ENCODE peak calls at places on chromosomes 3 and 15, in eight cellular contexts. One of them, this sample, is unnamed.

GRCh38 chr3:8520816-8521415 is 19.3 kb downstream of the LMCD1 start:
- DNase-seq in HS-27A: no peak
- DNase-seq in NCI-H524: no peak
- DNase-seq in mucosa of descending colon: no peak
- DNase-seq in SIG-M5: no peak
- DNase-seq in hippocampal formation: no peak
- DNase-seq in NCI-H1694: no peak
- DNase-seq in HEK293T: no peak
- DNase-seq in this sample: no peak

GRCh38 chr15:78242128-78242527 is 7.8 kb upstream of the ACSBG1 start:
- DNase-seq in HS-27A: no peak
- DNase-seq in hippocampal formation: no peak
- DNase-seq in mucosa of descending colon: no peak
- DNase-seq in NCI-H1694: peak; percentile 11
- DNase-seq in HEK293T: peak; percentile 65
- DNase-seq in NCI-H524: peak; percentile 37
- DNase-seq in SIG-M5: no peak
- DNase-seq in this sample: no peak

GRCh38 chr3:32842987-32843386 is 25.2 kb downstream of the TRIM71 start:
- DNase-seq in hippocampal formation: no peak
- DNase-seq in NCI-H1694: no peak
- DNase-seq in SIG-M5: peak; percentile 18
- DNase-seq in HEK293T: no peak
- DNase-seq in mucosa of descending colon: no peak
- DNase-seq in NCI-H524: no peak
- DNase-seq in HS-27A: no peak
- DNase-seq in this sample: no peak

GRCh38 chr3:108507887-108508286 is 2.5 kb downstream of the MYH15 start:
- DNase-seq in SIG-M5: no peak
- DNase-seq in NCI-H1694: no peak
- DNase-seq in HS-27A: no peak
- DNase-seq in hippocampal formation: no peak
- DNase-seq in NCI-H524: no peak
- DNase-seq in mucosa of descending colon: no peak
- DNase-seq in HEK293T: no peak
- DNase-seq in this sample: no peak

GRCh38 chr3:179363332-179363731 is 15.8 kb downstream of the MFN1 start:
- DNase-seq in NCI-H1694: no peak
- DNase-seq in NCI-H524: no peak
- DNase-seq in HEK293T: no peak
- DNase-seq in mucosa of descending colon: no peak
- DNase-seq in SIG-M5: no peak
- DNase-seq in hippocampal formation: no peak
- DNase-seq in HS-27A: no peak
- DNase-seq in this sample: no peak

GRCh38 chr3:63625161-63625560 is 27.3 kb upstream of the SNTN start:
- DNase-seq in mucosa of descending colon: no peak
- DNase-seq in HS-27A: peak; percentile 96
- DNase-seq in NCI-H524: peak; percentile 19
- DNase-seq in NCI-H1694: no peak
- DNase-seq in SIG-M5: no peak
- DNase-seq in HEK293T: no peak
- DNase-seq in hippocampal formation: no peak
- DNase-seq in this sample: peak; percentile 47

GRCh38 chr3:134791992-134792391 is 3.1 kb upstream of the EPHB1 start:
- DNase-seq in HEK293T: no peak
- DNase-seq in hippocampal formation: no peak
- DNase-seq in HS-27A: no peak
- DNase-seq in SIG-M5: no peak
- DNase-seq in mucosa of descending colon: no peak
- DNase-seq in NCI-H524: no peak
- DNase-seq in NCI-H1694: no peak
- DNase-seq in this sample: no peak

GRCh38 chr3:127027061-127027735 is 44.3 kb downstream of the PLXNA1 start:
- DNase-seq in mucosa of descending colon: no peak
- DNase-seq in HS-27A: no peak
- DNase-seq in NCI-H524: no peak
- DNase-seq in NCI-H1694: no peak
- DNase-seq in SIG-M5: no peak
- DNase-seq in hippocampal formation: no peak
- DNase-seq in HEK293T: no peak
- DNase-seq in this sample: no peak

GRCh38 chr15:83284563-83285283 is at the start of gene BNC1:
- DNase-seq in SIG-M5: no peak
- DNase-seq in hippocampal formation: no peak
- DNase-seq in HEK293T: no peak
- DNase-seq in NCI-H524: no peak
- DNase-seq in mucosa of descending colon: no peak
- DNase-seq in HS-27A: no peak
- DNase-seq in NCI-H1694: no peak
- DNase-seq in this sample: peak; percentile 38

GRCh38 chr3:57943525-57944312 is 64.5 kb upstream of the FLNB start:
- DNase-seq in SIG-M5: no peak
- DNase-seq in hippocampal formation: no peak
- DNase-seq in mucosa of descending colon: no peak
- DNase-seq in HS-27A: no peak
- DNase-seq in HEK293T: no peak
- DNase-seq in NCI-H1694: no peak
- DNase-seq in NCI-H524: no peak
- DNase-seq in this sample: peak; percentile 62

GRCh38 chr15:72491768-72492167 is 17.6 kb downstream of the ARIH1 start:
- DNase-seq in NCI-H524: no peak
- DNase-seq in SIG-M5: no peak
- DNase-seq in NCI-H1694: no peak
- DNase-seq in HEK293T: no peak
- DNase-seq in mucosa of descending colon: no peak
- DNase-seq in hippocampal formation: no peak
- DNase-seq in HS-27A: no peak
- DNase-seq in this sample: peak; percentile 68

GRCh38 chr15:69729167-69729748 is 276.6 kb downstream of the RPLP1 start:
- DNase-seq in mucosa of descending colon: no peak
- DNase-seq in NCI-H1694: peak; percentile 24
- DNase-seq in NCI-H524: peak; percentile 21
- DNase-seq in HS-27A: peak; percentile 22
- DNase-seq in HEK293T: peak; percentile 47
- DNase-seq in SIG-M5: no peak
- DNase-seq in hippocampal formation: no peak
- DNase-seq in this sample: peak; percentile 37

GRCh38 chr3:139062915-139063314 is 18.2 kb upstream of the PRR23C start:
- DNase-seq in hippocampal formation: no peak
- DNase-seq in SIG-M5: no peak
- DNase-seq in HS-27A: no peak
- DNase-seq in NCI-H1694: no peak
- DNase-seq in HEK293T: no peak
- DNase-seq in NCI-H524: no peak
- DNase-seq in mucosa of descending colon: no peak
- DNase-seq in this sample: peak; percentile 31

This sample was measured in fibroblast of villous mesenchyme.